ENCODE peak calls at places on chromosomes 16 and 17, in seven cellular contexts. R is Peyer's patch, V is transverse colon, J is body of pancreas, N is right lobe of liver, F is HCT116, B is tibial nerve. M is an unnamed sample.

GRCh38 chr16:88809068-88809675 is 2.6 kb downstream of the APRT start:
- DNase-seq in V (no peak), B (no peak), N (no peak), J (no peak), R (no peak), F (no peak), M (no peak)

GRCh38 chr17:72976971-72977767 is 115.3 kb downstream of the SLC39A11 start:
- DNase-seq in B (peak; percentile 29), N (peak; percentile 71), R (no peak), V (peak; percentile 23), J (peak; percentile 46), F (peak; percentile 82), M (peak; percentile 35)

GRCh38 chr17:72421128-72422092 is 300.6 kb downstream of the SOX9 start:
- DNase-seq in R (no peak), V (peak; percentile 78), N (no peak), B (no peak), J (peak; percentile 82), F (peak; percentile 99), M (no peak)

GRCh38 chr16:8936421-8936820 is 27.3 kb downstream of the USP7 start:
- DNase-seq in V (peak; percentile 66), R (peak; percentile 43), F (peak; percentile 16), N (no peak), B (no peak), J (peak; percentile 56), M (no peak)

GRCh38 chr16:85651822-85652430 is 36.8 kb downstream of the GINS2 start:
- DNase-seq in R (no peak), J (no peak), N (no peak), B (no peak), F (no peak), V (no peak), M (peak; percentile 71)

GRCh38 chr16:57945740-57946138 is 25.2 kb downstream of the CNGB1 start:
- DNase-seq in V (no peak), F (no peak), R (no peak), B (no peak), N (peak; percentile 22), J (no peak), M (no peak)

GRCh38 chr16:590165-590874 is 454 bp downstream of the RAB40C start:
- DNase-seq in N (peak; percentile 65), R (no peak), F (no peak), J (no peak), V (no peak), B (no peak), M (peak; percentile 62)

GRCh38 chr17:76370261-76370993 is 14.0 kb upstream of the SPHK1 start:
- DNase-seq in V (peak; percentile 54), F (no peak), B (no peak), R (no peak), J (peak; percentile 60), N (no peak), M (peak; percentile 54)

GRCh38 chr16:27286446-27286845 is 17.9 kb upstream of the NSMCE1 start:
- DNase-seq in B (no peak), V (no peak), N (no peak), R (no peak), F (no peak), J (no peak), M (no peak)

GRCh38 chr16:73268311-73268997 is 220.5 kb upstream of the ZFHX3 start:
- DNase-seq in B (no peak), R (no peak), J (no peak), F (no peak), N (no peak), V (no peak), M (no peak)

GRCh38 chr17:13293421-13293820 is 275.6 kb upstream of the ELAC2 start:
- DNase-seq in N (no peak), V (no peak), F (no peak), R (no peak), J (no peak), B (no peak), M (no peak)

GRCh38 chr17:68238894-68239293 is 8.9 kb upstream of the AMZ2 start:
- DNase-seq in N (no peak), B (no peak), V (peak; percentile 23), R (no peak), J (no peak), F (no peak), M (no peak)

GRCh38 chr16:12320298-12320706 is 343.8 kb downstream of the SNX29 start:
- DNase-seq in B (no peak), V (no peak), F (no peak), N (no peak), J (no peak), R (no peak), M (no peak)

GRCh38 chr16:55035037-55035436 is 104.4 kb downstream of the IRX5 start:
- DNase-seq in B (no peak), V (no peak), N (no peak), R (no peak), F (peak; percentile 19), J (peak; percentile 63), M (no peak)

GRCh38 chr17:76239538-76240274 is 587 bp downstream of the RNF157 start:
- DNase-seq in J (no peak), F (no peak), B (no peak), N (no peak), V (no peak), R (no peak), M (peak; percentile 44)

GRCh38 chr17:49187301-49187700 is 23.1 kb downstream of the GNGT2 start:
- DNase-seq in J (no peak), N (no peak), F (no peak), V (no peak), B (no peak), R (no peak), M (no peak)

GRCh38 chr17:39332092-39332491 is 69.3 kb downstream of the FBXL20 start:
- DNase-seq in F (no peak), J (no peak), N (no peak), B (no peak), R (no peak), V (no peak), M (no peak)

DNA sequence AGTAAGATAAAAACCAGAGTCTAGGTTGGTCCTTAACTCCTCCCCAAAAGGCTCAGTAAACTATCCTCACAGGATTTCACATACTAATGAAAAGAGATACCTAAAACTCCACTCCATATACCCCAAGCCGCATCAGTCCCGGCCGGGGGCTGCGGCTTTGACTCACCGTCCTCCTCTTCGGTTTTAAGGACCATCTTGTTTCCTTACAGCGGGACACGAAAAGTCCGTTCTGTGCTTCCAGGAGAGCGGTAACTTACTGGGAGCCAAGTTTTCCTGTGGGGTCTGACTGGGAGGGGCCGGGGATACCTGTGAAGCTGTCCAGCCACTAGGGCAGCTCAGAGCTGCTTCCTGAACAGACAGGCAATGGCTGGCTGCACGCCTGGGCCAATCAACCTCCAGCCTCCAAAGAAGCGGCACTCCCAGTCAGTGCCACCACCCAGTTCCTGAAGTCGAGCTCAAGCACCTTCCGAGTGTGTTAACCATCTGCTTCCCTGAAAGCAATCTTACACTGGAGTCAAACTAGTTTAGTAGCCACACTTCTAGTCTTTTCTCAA is 45.5 kb downstream of the CYTH1 start:
- DNase-seq in J (peak; percentile 90), F (peak; percentile 90), N (peak; percentile 76), V (peak; percentile 94), B (peak; percentile 49), R (peak; percentile 86), M (no peak)
- H3K4me3 ChIP-seq in J (peak overlapping the region; percentile 69), F (peak overlapping the region; percentile 67), N (peak overlapping the region; percentile 33), V (peak overlapping the region; percentile 30), B (peak overlapping the region; percentile 2), R (peak overlapping the region; percentile 46), M (peak overlapping the region; percentile 3)

GRCh38 chr17:43006639-43007551 is at the start of gene IFI35:
- DNase-seq in B (peak; percentile 80), R (peak; percentile 85), V (peak; percentile 93), N (peak; percentile 90), F (peak; percentile 42), J (peak; percentile 87), M (peak; percentile 90)
- TF ChIP-seq POLR2A in B (peak; percentile 43), R (peak; percentile 69), V (peak; percentile 84), N (peak; percentile 57), F (no peak), J (peak; percentile 80), M (peak; percentile 61)

GRCh38 chr16:81399909-81400308 is 44.7 kb upstream of the CMIP start:
- DNase-seq in R (no peak), N (no peak), B (no peak), F (no peak), J (no peak), V (no peak), M (no peak)

GRCh38 chr16:81401035-81401950 is 43.3 kb upstream of the CMIP start:
- DNase-seq in J (no peak), B (no peak), V (peak; percentile 28), F (peak; percentile 66), R (no peak), N (no peak), M (no peak)

GRCh38 chr16:81405702-81406113 is 38.9 kb upstream of the CMIP start:
- DNase-seq in J (peak; percentile 19), B (no peak), V (no peak), N (no peak), R (no peak), F (peak; percentile 99), M (no peak)

GRCh38 chr16:81403208-81403600 is 41.4 kb upstream of the CMIP start:
- DNase-seq in J (no peak), F (no peak), V (no peak), B (no peak), N (no peak), R (no peak), M (no peak)

DNA sequence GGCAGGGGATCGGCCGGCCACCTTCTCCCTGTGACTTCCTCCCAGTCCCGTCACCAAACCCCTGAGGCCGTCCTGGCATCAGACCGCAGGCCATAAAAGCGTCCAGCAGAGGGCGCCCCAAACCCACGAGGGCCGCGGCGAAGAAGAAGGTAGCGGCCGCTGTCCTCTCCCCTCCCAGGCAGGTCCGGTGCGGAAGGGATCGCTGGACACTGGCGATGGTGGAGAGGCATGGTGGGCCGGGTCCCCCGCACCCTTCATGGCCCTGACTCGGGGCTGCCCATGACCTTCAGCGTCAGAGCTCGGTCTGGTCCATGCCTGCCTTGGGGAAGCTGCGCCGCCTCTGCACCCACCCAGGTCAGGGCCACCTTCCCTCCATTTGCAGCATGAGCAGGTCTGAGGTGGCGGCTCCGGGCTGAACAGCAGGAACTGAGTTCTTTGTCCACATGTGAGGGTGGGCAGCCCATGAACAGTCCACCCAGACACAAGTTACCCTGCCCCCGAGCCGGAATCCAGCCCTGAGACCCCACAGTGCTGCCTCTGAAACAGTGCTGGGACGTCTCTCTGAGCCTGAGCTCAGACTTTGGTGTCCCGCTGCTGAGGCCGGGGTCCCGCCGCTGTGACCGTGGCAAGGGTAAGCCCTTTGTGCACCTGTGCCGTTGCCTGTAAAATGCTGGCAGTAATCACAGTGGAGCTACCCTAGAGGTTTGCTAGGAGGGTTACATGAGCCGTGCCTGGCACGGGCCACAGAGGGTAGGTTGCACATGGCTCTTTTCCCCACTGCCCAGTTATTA is 40.8 kb upstream of the CMIP start:
- DNase-seq in J (peak; percentile 87), N (peak; percentile 89), B (peak; percentile 81), F (peak; percentile 85), R (peak; percentile 88), V (peak; percentile 91), M (peak; percentile 90)
- H3K4me3 ChIP-seq in J (no peak overlapping the region), N (peak overlapping the region; percentile 40), B (peak overlapping the region; percentile 9), F (peak overlapping the region; percentile 30), R (peak overlapping the region; percentile 7), V (no peak overlapping the region), M (peak overlapping the region; percentile 15)

GRCh38 chr17:8630802-8631553 is 453 bp upstream of the MYH10 start:
- DNase-seq in R (peak; percentile 88), V (peak; percentile 95), B (peak; percentile 92), J (peak; percentile 97), F (peak; percentile 99), N (peak; percentile 99), M (peak; percentile 99)
- TF ChIP-seq POLR2A in R (no peak), V (no peak), B (no peak), J (peak; percentile 13), F (peak; percentile 44), N (peak; percentile 39), M (no peak)